ENCODE peak calls at places on chromosomes 16 and 17, in five cellular contexts. L is GM23248, U is NCI-H1417, O is fibroblast of the conjunctiva, B is AG08396. Y is an unnamed sample.

GRCh38 chr17:41769985-41770384 is 16.5 kb downstream of the JUP start:
- DNase-seq in U (no peak), O (no peak), L (no peak), B (no peak), Y (no peak)

GRCh38 chr17:6157716-6158115 is 87.5 kb downstream of the WSCD1 start:
- DNase-seq in O (no peak), U (no peak), L (no peak), B (no peak), Y (no peak)

GRCh38 chr17:17445925-17446665 is 30.7 kb upstream of the MED9 start:
- DNase-seq in B (peak), L (peak), U (peak), O (peak), Y (peak)

GRCh38 chr16:68379472-68380347 is 68.6 kb downstream of the SMPD3 start:
- DNase-seq in U (no peak), B (no peak), O (no peak), L (no peak), Y (no peak)

GRCh38 chr17:1867307-1867706 is 37.5 kb downstream of the RPA1 start:
- DNase-seq in B (no peak), U (no peak), L (no peak), O (no peak), Y (no peak)

GRCh38 chr17:42832934-42833770 is at the start of gene PSME3:
- DNase-seq in O (peak), U (peak), L (peak), B (peak), Y (peak)

GRCh38 chr17:14310584-14310983 is 9.7 kb downstream of the HS3ST3B1 start:
- DNase-seq in O (no peak), U (no peak), B (no peak), L (peak), Y (no peak)

GRCh38 chr17:61291457-61292311 is 108.0 kb upstream of the TBX2 start:
- DNase-seq in O (no peak), B (no peak), L (no peak), U (no peak), Y (no peak)

GRCh38 chr17:80219013-80219776 is 938 bp downstream of the SGSH start:
- DNase-seq in U (peak), L (peak), B (peak), O (peak), Y (peak)

GRCh38 chr17:42655528-42655927 is 3.6 kb upstream of the TUBG2 start:
- DNase-seq in L (peak), U (no peak), B (peak), O (no peak), Y (no peak)

GRCh38 chr16:52193441-52193840 is 353.5 kb downstream of the TOX3 start:
- DNase-seq in B (no peak), U (no peak), O (no peak), L (no peak), Y (no peak)

GRCh38 chr17:71085238-71086033 is 916.1 kb downstream of the KCNJ2 start:
- DNase-seq in O (no peak), B (peak), L (no peak), U (peak), Y (no peak)

GRCh38 chr17:4678448-4679026 is 25.4 kb downstream of the PELP1 start:
- DNase-seq in U (no peak), O (peak), B (peak), L (peak), Y (peak)

GRCh38 chr17:45092932-45093430 is 31.9 kb downstream of the NMT1 start:
- DNase-seq in L (peak), O (peak), B (peak), U (no peak), Y (peak)